ENCODE peak calls at places on chromosomes 2 and 18, in eight cellular contexts. K, D, X, Q, N, S, B and J are unnamed samples.
A peak's percentile ranks its signal among the peaks of the same experiment; 100 is the strongest.

GRCh38 chr2:196849895-196850294 is 40.7 kb upstream of the C2orf66 start:
- DNase-seq in K (peak; percentile 20), D (no peak), X (peak; percentile 14), Q (no peak), N (no peak), S (no peak), B (no peak), J (peak; percentile 14)

GRCh38 chr18:10748641-10749040 is 222.8 kb downstream of the NAPG start:
- DNase-seq in K (no peak), D (no peak), X (no peak), Q (no peak), N (no peak), S (no peak), B (no peak), J (no peak)

GRCh38 chr2:108330971-108331370 is 42.3 kb downstream of the SULT1C2 start:
- DNase-seq in K (peak; percentile 7), D (no peak), X (no peak), Q (no peak), N (no peak), S (no peak), B (no peak), J (no peak)

GRCh38 chr2:55047677-55048299 is 2.5 kb downstream of the RTN4 start:
- DNase-seq in K (no peak), D (peak; percentile 3), X (no peak), Q (no peak), N (no peak), S (no peak), B (no peak), J (peak; percentile 71)

GRCh38 chr2:28450901-28451565 is 44.8 kb upstream of the PLB1 start:
- DNase-seq in K (no peak), D (no peak), X (no peak), Q (no peak), N (no peak), S (no peak), B (no peak), J (no peak)

GRCh38 chr2:129301431-129301913 is 678.0 kb upstream of the RAB6C start:
- DNase-seq in K (no peak), D (no peak), X (no peak), Q (no peak), N (no peak), S (no peak), B (no peak), J (no peak)

GRCh38 chr2:204024503-204024902 is 87.9 kb downstream of the ICOS start:
- DNase-seq in K (no peak), D (no peak), X (peak; percentile 13), Q (peak; percentile 44), N (no peak), S (no peak), B (no peak), J (peak; percentile 33)

GRCh38 chr2:145036421-145036901 is 516.5 kb upstream of the ZEB2 start:
- DNase-seq in K (no peak), D (no peak), X (no peak), Q (no peak), N (no peak), S (no peak), B (no peak), J (no peak)

GRCh38 chr2:120012363-120012762 is 514 bp upstream of the EPB41L5 start:
- DNase-seq in K (no peak), D (no peak), X (peak; percentile 9), Q (no peak), N (no peak), S (no peak), B (no peak), J (no peak)